ENCODE peak calls at places on chromosomes 11 and 22, in ten cellular contexts. F is stimulated activated naive B cell treated with anti-CD40 and anti-IgM and Interleukin-4, amounts not matched to agents 10 μg/mL and 1 μg/mL and 100 μg/mL, for 72 hours; W is activated naive CD4-positive, alpha-beta T cell treated with anti-CD3 and anti-CD28 coated beads, Interleukin-2, amount 50 U/mL, for 72 hours; C is IMR-90; B is T-cell; Y is left cardiac atrium; T is activated CD8-positive, alpha-beta memory T cell treated with anti-CD3 and anti-CD28 coated beads, Interleukin-2, amount 10 ng/mL, durations not matched to agents 7 days and 5 days; D is CD8-positive, alpha-beta T cell; P is activated CD4-positive, alpha-beta T cell treated with anti-CD3 and anti-CD28 coated beads for 36 hours; L is gastroesophageal sphincter. S is an unnamed sample.

GRCh38 chr11:46701078-46701654 is 335 bp downstream of the ZNF408 start:
- ATAC-seq in F (peak), W (no peak), C (no peak), B (no peak), Y (no peak), T (no peak), D (no peak), P (no peak), L (no peak), S (no peak)

GRCh38 chr11:96097844-96098421 is 174.0 kb upstream of the MTMR2 start:
- ATAC-seq in F (no peak), W (no peak), C (peak), B (no peak), Y (peak), T (no peak), D (no peak), P (no peak), L (no peak), S (no peak)

GRCh38 chr11:9689721-9690120 is 25.8 kb downstream of the SWAP70 start:
- ATAC-seq in F (no peak), W (no peak), C (peak), B (no peak), Y (peak), T (no peak), D (no peak), P (no peak), L (peak), S (no peak)

GRCh38 chr11:12677131-12677530 is 2.9 kb downstream of the TEAD1 start:
- ATAC-seq in F (no peak), W (no peak), C (no peak), B (no peak), Y (no peak), T (no peak), D (no peak), P (no peak), L (no peak), S (no peak)

GRCh38 chr22:21641417-21641794 is 696 bp upstream of the SDF2L1 start:
- ATAC-seq in F (no peak), W (no peak), C (peak), B (no peak), Y (peak), T (no peak), D (no peak), P (no peak), L (peak), S (no peak)

GRCh38 chr11:81644239-81644840 is 1089.3 kb downstream of the FAM181B start:
- ATAC-seq in F (peak), W (peak), C (no peak), B (peak), Y (no peak), T (peak), D (peak), P (peak), L (no peak), S (no peak)

GRCh38 chr11:60314607-60315321 is 12.3 kb upstream of the MS4A6E start:
- ATAC-seq in F (no peak), W (no peak), C (no peak), B (no peak), Y (no peak), T (no peak), D (no peak), P (no peak), L (no peak), S (no peak)

GRCh38 chr22:23705358-23705757 is 14.5 kb downstream of the RGL4 start:
- ATAC-seq in F (no peak), W (peak), C (no peak), B (peak), Y (no peak), T (peak), D (peak), P (peak), L (no peak), S (peak)

GRCh38 chr11:8059571-8060011 is 21.4 kb upstream of the TUB start:
- ATAC-seq in F (no peak), W (no peak), C (no peak), B (no peak), Y (no peak), T (no peak), D (no peak), P (no peak), L (no peak), S (no peak)

GRCh38 chr22:38964306-38964705 is 6.9 kb downstream of the APOBEC3A start:
- ATAC-seq in F (no peak), W (peak), C (no peak), B (no peak), Y (no peak), T (no peak), D (no peak), P (no peak), L (no peak), S (no peak)

GRCh38 chr11:86800956-86801264 is 568 bp downstream of the PRSS23 start:
- ATAC-seq in F (no peak), W (no peak), C (no peak), B (no peak), Y (peak), T (no peak), D (no peak), P (no peak), L (no peak), S (no peak)

GRCh38 chr22:17484608-17485007 is 78.7 kb upstream of the SLC25A18 start:
- ATAC-seq in F (no peak), W (no peak), C (no peak), B (no peak), Y (no peak), T (no peak), D (no peak), P (no peak), L (no peak), S (no peak)

GRCh38 chr22:38649841-38650522 is 6.2 kb downstream of the FAM227A start:
- ATAC-seq in F (no peak), W (no peak), C (no peak), B (no peak), Y (no peak), T (no peak), D (no peak), P (no peak), L (no peak), S (no peak)

GRCh38 chr11:2358754-2359444 is 18.2 kb upstream of the CD81 start:
- ATAC-seq in F (peak), W (no peak), C (no peak), B (no peak), Y (no peak), T (no peak), D (no peak), P (no peak), L (no peak), S (no peak)

GRCh38 chr22:27283714-27284113 is 517.8 kb downstream of the MN1 start:
- ATAC-seq in F (no peak), W (no peak), C (no peak), B (no peak), Y (no peak), T (no peak), D (no peak), P (no peak), L (no peak), S (no peak)

GRCh38 chr11:79098096-79098495 is 342.7 kb downstream of the TENM4 start:
- ATAC-seq in F (no peak), W (no peak), C (peak), B (no peak), Y (no peak), T (no peak), D (no peak), P (no peak), L (no peak), S (no peak)

GRCh38 chr22:43879901-43880742 is 11.7 kb downstream of the PNPLA5 start:
- ATAC-seq in F (no peak), W (no peak), C (no peak), B (no peak), Y (no peak), T (no peak), D (no peak), P (no peak), L (no peak), S (no peak)

GRCh38 chr22:37088750-37089408 is 20.6 kb downstream of the TMPRSS6 start:
- ATAC-seq in F (no peak), W (no peak), C (no peak), B (no peak), Y (no peak), T (no peak), D (no peak), P (peak), L (no peak), S (peak)

GRCh38 chr11:128467610-128468041 is 119.7 kb downstream of the ETS1 start:
- ATAC-seq in F (no peak), W (no peak), C (peak), B (peak), Y (peak), T (no peak), D (no peak), P (peak), L (peak), S (no peak)

GRCh38 chr11:11324090-11324489 is 29.0 kb downstream of the CSNK2A3 start:
- ATAC-seq in F (no peak), W (no peak), C (no peak), B (no peak), Y (no peak), T (no peak), D (no peak), P (no peak), L (no peak), S (no peak)

GRCh38 chr11:113725883-113726405 is 19.8 kb upstream of the TMPRSS5 start:
- ATAC-seq in F (no peak), W (no peak), C (no peak), B (no peak), Y (no peak), T (no peak), D (no peak), P (no peak), L (no peak), S (no peak)

GRCh38 chr22:27810566-27810965 is 9.0 kb upstream of the MN1 start:
- ATAC-seq in F (no peak), W (no peak), C (peak), B (no peak), Y (peak), T (no peak), D (no peak), P (no peak), L (peak), S (no peak)

GRCh38 chr11:5892908-5893307 is at the start of gene OR52E5:
- ATAC-seq in F (no peak), W (no peak), C (no peak), B (no peak), Y (no peak), T (no peak), D (no peak), P (no peak), L (no peak), S (no peak)

GRCh38 chr11:121109916-121110656 is 9.0 kb downstream of the TECTA start:
- ATAC-seq in F (no peak), W (no peak), C (no peak), B (no peak), Y (no peak), T (no peak), D (no peak), P (no peak), L (no peak), S (no peak)

GRCh38 chr11:92767416-92767815 is 202.0 kb upstream of the MTNR1B start:
- ATAC-seq in F (no peak), W (no peak), C (no peak), B (no peak), Y (peak), T (no peak), D (no peak), P (no peak), L (no peak), S (no peak)

GRCh38 chr11:130462931-130463330 is 14.5 kb downstream of the ADAMTS15 start:
- ATAC-seq in F (no peak), W (no peak), C (no peak), B (no peak), Y (no peak), T (no peak), D (no peak), P (no peak), L (no peak), S (no peak)

GRCh38 chr11:93080146-93080759 is 110.8 kb downstream of the MTNR1B start:
- ATAC-seq in F (no peak), W (no peak), C (no peak), B (no peak), Y (no peak), T (no peak), D (no peak), P (no peak), L (no peak), S (no peak)

GRCh38 chr11:10405858-10406592 is 49.0 kb upstream of the AMPD3 start:
- ATAC-seq in F (peak), W (peak), C (peak), B (peak), Y (peak), T (peak), D (peak), P (peak), L (peak), S (peak)

GRCh38 chr11:66918751-66919150 is 39.4 kb downstream of the PC start:
- ATAC-seq in F (no peak), W (no peak), C (no peak), B (no peak), Y (no peak), T (no peak), D (no peak), P (no peak), L (no peak), S (no peak)

GRCh38 chr22:49767355-49768062 is 60.2 kb downstream of the BRD1 start:
- ATAC-seq in F (peak), W (peak), C (peak), B (peak), Y (no peak), T (peak), D (peak), P (peak), L (no peak), S (peak)

GRCh38 chr11:12556788-12557384 is 117.3 kb upstream of the TEAD1 start:
- ATAC-seq in F (no peak), W (no peak), C (peak), B (no peak), Y (peak), T (no peak), D (no peak), P (no peak), L (peak), S (no peak)

GRCh38 chr11:111969344-111969743 is 32.2 kb downstream of the DIXDC1 start:
- ATAC-seq in F (no peak), W (no peak), C (no peak), B (no peak), Y (peak), T (no peak), D (no peak), P (no peak), L (no peak), S (no peak)